ENCODE peak calls at places on chromosomes 5 and 9, in nine cellular contexts. L is activated CD4-positive, alpha-beta T cell treated with anti-CD3 and anti-CD28 coated beads, Interleukin-2, amount 10 ng/mL, durations not matched to agents 7 days and 5 days; U is GM13976; E is foreskin fibroblast; M is DMS153; B is RCC 7860; C is fibroblast of lung; N is SJSA1; R is upper lobe of right lung. O is an unnamed sample.

GRCh38 chr9:129258823-129259301 is 80.8 kb upstream of the IER5L start:
- DNase-seq in L (peak), U (no peak), E (no peak), M (no peak), B (no peak), C (no peak), N (no peak), R (peak), O (no peak)

GRCh38 chr9:36609306-36609705 is 36.6 kb downstream of the MELK start:
- DNase-seq in L (no peak), U (no peak), E (no peak), M (no peak), B (no peak), C (no peak), N (no peak), R (no peak), O (no peak)

GRCh38 chr5:149237662-149238061 is 34.0 kb upstream of the AFAP1L1 start:
- DNase-seq in L (no peak), U (no peak), E (no peak), M (no peak), B (no peak), C (peak), N (no peak), R (no peak), O (no peak)

GRCh38 chr5:58258984-58259684 is 200.8 kb downstream of the PLK2 start:
- DNase-seq in L (no peak), U (no peak), E (no peak), M (no peak), B (peak), C (no peak), N (no peak), R (no peak), O (no peak)

GRCh38 chr5:178765753-178766300 is 35.4 kb upstream of the ZNF354A start:
- DNase-seq in L (no peak), U (no peak), E (no peak), M (no peak), B (no peak), C (no peak), N (no peak), R (no peak), O (no peak)

GRCh38 chr5:172086312-172086975 is 80.0 kb upstream of the FBXW11 start:
- DNase-seq in L (no peak), U (no peak), E (no peak), M (no peak), B (no peak), C (no peak), N (no peak), R (peak), O (no peak)

GRCh38 chr5:84382363-84383295 is 2.1 kb downstream of the EDIL3 start:
- DNase-seq in L (no peak), U (peak), E (no peak), M (no peak), B (peak), C (peak), N (peak), R (peak), O (no peak)

GRCh38 chr5:111143910-111144309 is 51.8 kb downstream of the WDR36 start:
- DNase-seq in L (no peak), U (no peak), E (peak), M (no peak), B (peak), C (peak), N (peak), R (no peak), O (no peak)

GRCh38 chr5:39074009-39074886 is at the start of gene RICTOR:
- DNase-seq in L (peak), U (peak), E (peak), M (peak), B (peak), C (peak), N (peak), R (peak), O (peak)

GRCh38 chr5:170315154-170315553 is 17.6 kb upstream of the LCP2 start:
- DNase-seq in L (no peak), U (no peak), E (no peak), M (no peak), B (no peak), C (no peak), N (no peak), R (no peak), O (no peak)

GRCh38 chr5:140554454-140554853 is 2.8 kb downstream of the SRA1 start:
- DNase-seq in L (no peak), U (no peak), E (peak), M (no peak), B (no peak), C (peak), N (no peak), R (no peak), O (no peak)

GRCh38 chr9:94948567-94949235 is 222.2 kb downstream of the AOPEP start:
- DNase-seq in L (no peak), U (no peak), E (no peak), M (no peak), B (no peak), C (no peak), N (no peak), R (no peak), O (no peak)

GRCh38 chr9:135227641-135228251 is 140.3 kb downstream of the OLFM1 start:
- DNase-seq in L (no peak), U (no peak), E (no peak), M (no peak), B (no peak), C (no peak), N (no peak), R (peak), O (no peak)

GRCh38 chr5:158832096-158832495 is 267.6 kb downstream of the EBF1 start:
- DNase-seq in L (no peak), U (no peak), E (peak), M (no peak), B (no peak), C (peak), N (no peak), R (no peak), O (peak)

GRCh38 chr9:127735530-127736176 is 559 bp upstream of the TOR2A start:
- DNase-seq in L (no peak), U (no peak), E (no peak), M (no peak), B (no peak), C (no peak), N (no peak), R (no peak), O (no peak)

GRCh38 chr5:32475338-32476097 is 31.0 kb upstream of the ZFR start:
- DNase-seq in L (no peak), U (no peak), E (no peak), M (no peak), B (no peak), C (no peak), N (no peak), R (no peak), O (no peak)

GRCh38 chr5:136055612-136056302 is 27.0 kb downstream of the TGFBI start:
- DNase-seq in L (no peak), U (no peak), E (no peak), M (no peak), B (no peak), C (no peak), N (no peak), R (no peak), O (no peak)

GRCh38 chr5:174935854-174936474 is 211.6 kb downstream of the MSX2 start:
- DNase-seq in L (peak), U (peak), E (peak), M (no peak), B (peak), C (peak), N (peak), R (no peak), O (no peak)

GRCh38 chr5:643351-643801 is 31.2 kb downstream of the CEP72 start:
- DNase-seq in L (no peak), U (no peak), E (no peak), M (peak), B (no peak), C (no peak), N (peak), R (peak), O (no peak)

GRCh38 chr9:4887556-4887955 is 94.8 kb downstream of the RCL1 start:
- DNase-seq in L (no peak), U (no peak), E (peak), M (no peak), B (peak), C (peak), N (no peak), R (peak), O (no peak)

GRCh38 chr9:18896531-18897179 is 136.4 kb downstream of the SAXO1 start:
- DNase-seq in L (peak), U (no peak), E (no peak), M (no peak), B (peak), C (no peak), N (no peak), R (no peak), O (no peak)

GRCh38 chr9:134328841-134329575 is 2.8 kb downstream of the RXRA start:
- DNase-seq in L (no peak), U (no peak), E (no peak), M (no peak), B (no peak), C (peak), N (no peak), R (no peak), O (no peak)

GRCh38 chr9:110050925-110051355 is 157.0 kb downstream of the C9orf152 start:
- DNase-seq in L (peak), U (peak), E (peak), M (no peak), B (peak), C (peak), N (peak), R (no peak), O (no peak)

GRCh38 chr5:1545798-1546355 is 22.1 kb upstream of the LPCAT1 start:
- DNase-seq in L (no peak), U (no peak), E (no peak), M (peak), B (no peak), C (no peak), N (peak), R (peak), O (no peak)

GRCh38 chr9:84671651-84672467 is 2.3 kb downstream of the NTRK2 start:
- DNase-seq in L (no peak), U (no peak), E (no peak), M (no peak), B (no peak), C (no peak), N (no peak), R (no peak), O (no peak)

GRCh38 chr5:15286659-15287058 is 213.3 kb upstream of the FBXL7 start:
- DNase-seq in L (no peak), U (no peak), E (peak), M (no peak), B (no peak), C (no peak), N (no peak), R (no peak), O (no peak)

GRCh38 chr5:33994845-33995244 is 10.4 kb upstream of the SLC45A2 start:
- DNase-seq in L (no peak), U (no peak), E (peak), M (no peak), B (no peak), C (peak), N (no peak), R (no peak), O (no peak)

GRCh38 chr9:98742325-98743280 is 33.9 kb upstream of the GABBR2 start:
- DNase-seq in L (no peak), U (no peak), E (peak), M (no peak), B (peak), C (peak), N (peak), R (no peak), O (no peak)

GRCh38 chr5:41883940-41884339 is 13.7 kb upstream of the OXCT1 start:
- DNase-seq in L (no peak), U (no peak), E (no peak), M (no peak), B (no peak), C (no peak), N (no peak), R (no peak), O (no peak)

GRCh38 chr9:97367729-97368128 is 44.2 kb upstream of the TDRD7 start:
- DNase-seq in L (no peak), U (peak), E (no peak), M (no peak), B (no peak), C (no peak), N (no peak), R (no peak), O (no peak)

GRCh38 chr9:110566156-110566555 is 13.4 kb downstream of the SVEP1 start:
- DNase-seq in L (no peak), U (no peak), E (no peak), M (no peak), B (no peak), C (no peak), N (no peak), R (no peak), O (no peak)

GRCh38 chr5:64180661-64181343 is 15.2 kb downstream of the RNF180 start:
- DNase-seq in L (no peak), U (no peak), E (no peak), M (no peak), B (no peak), C (no peak), N (no peak), R (no peak), O (no peak)

GRCh38 chr9:105969672-105970071 is 275.3 kb downstream of the TMEM38B start:
- DNase-seq in L (no peak), U (no peak), E (no peak), M (no peak), B (no peak), C (no peak), N (no peak), R (no peak), O (no peak)

GRCh38 chr5:113607361-113607760 is 93.9 kb downstream of the YTHDC2 start:
- DNase-seq in L (no peak), U (no peak), E (no peak), M (no peak), B (no peak), C (no peak), N (no peak), R (no peak), O (no peak)

O was measured in NCI-H2081 treated with DMSO at 0.1 percent for 48 hours.